ENCODE peak calls at places on chromosomes 4 and X, in ten cellular contexts. One of them, this sample, is unnamed.
A peak's percentile ranks its signal among the peaks of the same experiment; 100 is the strongest.

GRCh38 chrX:107551546-107551945 is 76.8 kb upstream of the PRPS1 start:
- DNase-seq in H9: no peak
- DNase-seq in aorta: no peak
- DNase-seq in CD8-positive, alpha-beta T cell: no peak
- DNase-seq in tibial nerve: no peak
- DNase-seq in heart right ventricle: peak; percentile 14
- DNase-seq in PC-3: no peak
- DNase-seq in RWPE2: no peak
- DNase-seq in colonic mucosa: no peak
- DNase-seq in left ventricle myocardium inferior: peak; percentile 15
- DNase-seq in this sample: no peak

GRCh38 chr4:138616775-138617174 is 374.6 kb upstream of the SLC7A11 start:
- DNase-seq in H9: no peak
- DNase-seq in aorta: no peak
- DNase-seq in CD8-positive, alpha-beta T cell: no peak
- DNase-seq in tibial nerve: no peak
- DNase-seq in heart right ventricle: no peak
- DNase-seq in PC-3: no peak
- DNase-seq in RWPE2: no peak
- DNase-seq in colonic mucosa: no peak
- DNase-seq in left ventricle myocardium inferior: no peak
- DNase-seq in this sample: no peak

GRCh38 chr4:119284876-119285611 is 36.9 kb downstream of the FABP2 start:
- DNase-seq in H9: no peak
- DNase-seq in aorta: no peak
- DNase-seq in CD8-positive, alpha-beta T cell: no peak
- DNase-seq in tibial nerve: no peak
- DNase-seq in heart right ventricle: no peak
- DNase-seq in PC-3: peak; percentile 23
- DNase-seq in RWPE2: no peak
- DNase-seq in colonic mucosa: no peak
- DNase-seq in left ventricle myocardium inferior: no peak
- DNase-seq in this sample: no peak

GRCh38 chrX:87679849-87680248 is 162.2 kb downstream of the KLHL4 start:
- DNase-seq in H9: peak; percentile 75
- DNase-seq in aorta: no peak
- DNase-seq in CD8-positive, alpha-beta T cell: no peak
- DNase-seq in tibial nerve: no peak
- DNase-seq in heart right ventricle: no peak
- DNase-seq in PC-3: no peak
- DNase-seq in RWPE2: no peak
- DNase-seq in colonic mucosa: no peak
- DNase-seq in left ventricle myocardium inferior: no peak
- DNase-seq in this sample: no peak

GRCh38 chr4:76589402-76589801 is 154.4 kb downstream of the SHROOM3 start:
- DNase-seq in H9: peak; percentile 37
- DNase-seq in aorta: no peak
- DNase-seq in CD8-positive, alpha-beta T cell: no peak
- DNase-seq in tibial nerve: no peak
- DNase-seq in heart right ventricle: no peak
- DNase-seq in PC-3: peak; percentile 26
- DNase-seq in RWPE2: no peak
- DNase-seq in colonic mucosa: peak; percentile 68
- DNase-seq in left ventricle myocardium inferior: no peak
- DNase-seq in this sample: no peak

GRCh38 chr4:79584352-79584751 is 176.3 kb upstream of the GK2 start:
- DNase-seq in H9: no peak
- DNase-seq in aorta: no peak
- DNase-seq in CD8-positive, alpha-beta T cell: no peak
- DNase-seq in tibial nerve: no peak
- DNase-seq in heart right ventricle: no peak
- DNase-seq in PC-3: no peak
- DNase-seq in RWPE2: no peak
- DNase-seq in colonic mucosa: no peak
- DNase-seq in left ventricle myocardium inferior: no peak
- DNase-seq in this sample: no peak

GRCh38 chr4:80073362-80074008 is 456 bp upstream of the ANTXR2 start:
- DNase-seq in H9: no peak
- DNase-seq in aorta: no peak
- DNase-seq in CD8-positive, alpha-beta T cell: peak; percentile 33
- DNase-seq in tibial nerve: no peak
- DNase-seq in heart right ventricle: no peak
- DNase-seq in PC-3: no peak
- DNase-seq in RWPE2: no peak
- DNase-seq in colonic mucosa: no peak
- DNase-seq in left ventricle myocardium inferior: no peak
- DNase-seq in this sample: no peak

GRCh38 chrX:144722307-144722706 is 525.0 kb upstream of the SPANXN1 start:
- DNase-seq in H9: peak; percentile 44
- DNase-seq in aorta: no peak
- DNase-seq in CD8-positive, alpha-beta T cell: no peak
- DNase-seq in tibial nerve: no peak
- DNase-seq in heart right ventricle: no peak
- DNase-seq in PC-3: no peak
- DNase-seq in RWPE2: no peak
- DNase-seq in colonic mucosa: no peak
- DNase-seq in left ventricle myocardium inferior: no peak
- DNase-seq in this sample: no peak

GRCh38 chr4:8143392-8144140 is 15.0 kb downstream of the ABLIM2 start:
- DNase-seq in H9: no peak
- DNase-seq in aorta: no peak
- DNase-seq in CD8-positive, alpha-beta T cell: no peak
- DNase-seq in tibial nerve: no peak
- DNase-seq in heart right ventricle: no peak
- DNase-seq in PC-3: no peak
- DNase-seq in RWPE2: no peak
- DNase-seq in colonic mucosa: no peak
- DNase-seq in left ventricle myocardium inferior: no peak
- DNase-seq in this sample: no peak

GRCh38 chr4:83114576-83114975 is at the start of gene PLAC8:
- DNase-seq in H9: no peak
- DNase-seq in aorta: no peak
- DNase-seq in CD8-positive, alpha-beta T cell: peak; percentile 39
- DNase-seq in tibial nerve: no peak
- DNase-seq in heart right ventricle: no peak
- DNase-seq in PC-3: peak; percentile 19
- DNase-seq in RWPE2: no peak
- DNase-seq in colonic mucosa: peak; percentile 77
- DNase-seq in left ventricle myocardium inferior: no peak
- DNase-seq in this sample: no peak

DNA sequence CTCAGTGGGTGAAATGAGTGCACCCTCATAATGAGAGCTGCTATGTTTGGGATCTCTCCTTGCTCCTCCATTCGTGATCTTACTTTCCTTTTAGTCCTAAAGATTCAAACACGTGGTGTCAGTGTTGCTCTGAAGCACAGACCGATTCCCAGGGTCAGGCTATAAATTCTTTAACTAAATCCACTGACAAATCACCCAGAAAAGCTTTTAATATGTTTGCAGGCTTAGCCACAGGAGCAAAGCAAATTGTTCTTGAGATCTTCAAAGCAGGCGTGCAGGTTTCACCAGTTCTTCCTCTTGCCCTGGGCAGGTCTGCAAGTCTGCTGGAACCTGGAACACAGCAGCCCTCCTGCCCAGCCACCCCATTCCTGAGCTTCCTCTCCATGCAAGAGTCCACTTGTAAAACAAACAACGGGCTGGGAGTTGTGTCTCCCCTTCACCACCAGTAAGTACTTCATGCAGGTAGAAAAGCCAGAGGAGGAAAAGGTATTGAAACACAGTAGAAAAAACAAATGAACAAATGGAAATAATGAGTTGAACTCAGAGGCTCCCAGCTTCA is 70.1 kb upstream of the ENPP6 start:
- DNase-seq in H9: peak; percentile 44
- DNase-seq in aorta: no peak
- DNase-seq in CD8-positive, alpha-beta T cell: peak; percentile 8
- DNase-seq in tibial nerve: peak; percentile 25
- DNase-seq in heart right ventricle: no peak
- DNase-seq in PC-3: peak; percentile 73
- DNase-seq in RWPE2: no peak
- DNase-seq in colonic mucosa: peak; percentile 63
- DNase-seq in left ventricle myocardium inferior: no peak
- DNase-seq in this sample: peak; percentile 87
- H3K27ac ChIP-seq in H9: no peak overlapping the region
- H3K27ac ChIP-seq in aorta: no peak overlapping the region
- H3K27ac ChIP-seq in CD8-positive, alpha-beta T cell: no peak overlapping the region
- H3K27ac ChIP-seq in tibial nerve: peak overlapping the region; percentile 50
- H3K27ac ChIP-seq in heart right ventricle: peak overlapping the region; percentile 34
- H3K27ac ChIP-seq in PC-3: peak overlapping the region; percentile 40
- H3K27ac ChIP-seq in RWPE2: no peak overlapping the region
- H3K27ac ChIP-seq in colonic mucosa: peak overlapping the region; percentile 38
- H3K27ac ChIP-seq in left ventricle myocardium inferior: peak overlapping the region; percentile 30
- H3K27ac ChIP-seq in this sample: peak overlapping the region; percentile 16

DNA sequence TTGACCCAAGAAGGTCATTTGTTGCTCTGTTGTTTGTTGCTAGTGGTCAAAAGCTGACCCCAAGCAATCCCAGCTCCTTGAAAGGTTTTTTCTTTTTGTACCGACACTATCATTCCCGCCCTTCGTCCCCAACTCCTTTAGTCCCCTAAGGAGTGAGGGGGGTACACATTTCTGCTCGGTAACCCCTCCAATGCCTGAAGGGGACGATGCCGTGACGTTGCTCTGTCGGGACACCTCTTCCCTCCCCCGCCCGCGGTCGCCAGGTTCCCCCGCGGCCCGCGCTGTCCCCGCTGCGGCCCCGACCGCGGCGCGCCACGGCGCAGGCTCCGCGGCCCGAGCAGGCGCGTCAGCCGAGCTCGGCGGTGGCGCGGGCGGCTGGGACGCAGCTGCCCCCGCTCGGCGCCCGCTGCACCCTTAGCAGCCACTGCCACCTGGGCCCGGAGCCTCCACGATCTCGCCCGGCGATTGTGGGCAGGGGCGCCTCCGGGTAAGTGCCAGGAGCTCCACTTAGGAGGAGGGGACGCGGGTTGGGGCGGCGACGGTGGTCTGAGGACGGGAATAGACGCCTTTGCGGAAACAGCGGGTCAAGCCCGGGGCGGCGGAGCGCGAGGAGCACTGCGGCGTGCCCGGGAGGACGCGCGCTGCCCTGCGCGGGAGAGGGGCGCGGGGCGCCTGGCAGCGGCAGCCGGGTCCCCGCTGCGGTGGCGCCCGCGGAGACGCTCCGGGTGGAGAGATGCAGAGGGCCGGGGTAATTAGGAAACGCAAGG is at the start of gene GLRB:
- DNase-seq in H9: peak; percentile 53
- DNase-seq in aorta: peak; percentile 57
- DNase-seq in CD8-positive, alpha-beta T cell: no peak
- DNase-seq in tibial nerve: no peak
- DNase-seq in heart right ventricle: peak; percentile 26
- DNase-seq in PC-3: peak; percentile 38
- DNase-seq in RWPE2: no peak
- DNase-seq in colonic mucosa: no peak
- DNase-seq in left ventricle myocardium inferior: peak; percentile 24
- DNase-seq in this sample: no peak
- H3K27me3 ChIP-seq in H9: peaks cover 5% of the 10 kb centered on the region
- H3K27me3 ChIP-seq in aorta: no peaks in the 10 kb centered on the region
- H3K27me3 ChIP-seq in CD8-positive, alpha-beta T cell: no peaks in the 10 kb centered on the region
- H3K27me3 ChIP-seq in tibial nerve: no peaks in the 10 kb centered on the region
- H3K27me3 ChIP-seq in heart right ventricle: peaks cover 9% of the 10 kb centered on the region
- H3K27me3 ChIP-seq in PC-3: no peaks in the 10 kb centered on the region
- H3K27me3 ChIP-seq in RWPE2: no peaks in the 10 kb centered on the region
- H3K27me3 ChIP-seq in colonic mucosa: peaks cover 5% of the 10 kb centered on the region
- H3K27me3 ChIP-seq in left ventricle myocardium inferior: peaks cover 10% of the 10 kb centered on the region
- H3K27me3 ChIP-seq in this sample: no peaks in the 10 kb centered on the region

GRCh38 chr4:10097906-10098769 is 18.5 kb downstream of the WDR1 start:
- DNase-seq in H9: no peak
- DNase-seq in aorta: no peak
- DNase-seq in CD8-positive, alpha-beta T cell: no peak
- DNase-seq in tibial nerve: no peak
- DNase-seq in heart right ventricle: no peak
- DNase-seq in PC-3: no peak
- DNase-seq in RWPE2: no peak
- DNase-seq in colonic mucosa: no peak
- DNase-seq in left ventricle myocardium inferior: no peak
- DNase-seq in this sample: no peak

GRCh38 chr4:10096976-10097330 is 19.6 kb downstream of the WDR1 start:
- DNase-seq in H9: no peak
- DNase-seq in aorta: no peak
- DNase-seq in CD8-positive, alpha-beta T cell: no peak
- DNase-seq in tibial nerve: no peak
- DNase-seq in heart right ventricle: no peak
- DNase-seq in PC-3: no peak
- DNase-seq in RWPE2: no peak
- DNase-seq in colonic mucosa: no peak
- DNase-seq in left ventricle myocardium inferior: no peak
- DNase-seq in this sample: no peak

GRCh38 chr4:10100734-10101216 is 15.8 kb downstream of the WDR1 start:
- DNase-seq in H9: no peak
- DNase-seq in aorta: peak; percentile 86
- DNase-seq in CD8-positive, alpha-beta T cell: no peak
- DNase-seq in tibial nerve: no peak
- DNase-seq in heart right ventricle: no peak
- DNase-seq in PC-3: no peak
- DNase-seq in RWPE2: no peak
- DNase-seq in colonic mucosa: peak; percentile 45
- DNase-seq in left ventricle myocardium inferior: no peak
- DNase-seq in this sample: no peak

GRCh38 chr4:10099521-10100325 is 16.9 kb downstream of the WDR1 start:
- DNase-seq in H9: no peak
- DNase-seq in aorta: no peak
- DNase-seq in CD8-positive, alpha-beta T cell: no peak
- DNase-seq in tibial nerve: no peak
- DNase-seq in heart right ventricle: no peak
- DNase-seq in PC-3: no peak
- DNase-seq in RWPE2: no peak
- DNase-seq in colonic mucosa: no peak
- DNase-seq in left ventricle myocardium inferior: no peak
- DNase-seq in this sample: no peak

GRCh38 chr4:10098770-10099139 is 17.8 kb downstream of the WDR1 start:
- DNase-seq in H9: no peak
- DNase-seq in aorta: no peak
- DNase-seq in CD8-positive, alpha-beta T cell: no peak
- DNase-seq in tibial nerve: no peak
- DNase-seq in heart right ventricle: no peak
- DNase-seq in PC-3: peak; percentile 36
- DNase-seq in RWPE2: no peak
- DNase-seq in colonic mucosa: no peak
- DNase-seq in left ventricle myocardium inferior: no peak
- DNase-seq in this sample: no peak
- H3K4me1 ChIP-seq in H9: no peaks in the 10 kb centered on the region
- H3K4me1 ChIP-seq in aorta: peaks cover 5% of the 10 kb centered on the region
- H3K4me1 ChIP-seq in CD8-positive, alpha-beta T cell: peaks cover 97% of the 10 kb centered on the region
- H3K4me1 ChIP-seq in tibial nerve: peaks cover 74% of the 10 kb centered on the region
- H3K4me1 ChIP-seq in heart right ventricle: peaks cover 79% of the 10 kb centered on the region
- H3K4me1 ChIP-seq in PC-3: peaks cover 45% of the 10 kb centered on the region
- H3K4me1 ChIP-seq in RWPE2: peaks cover 50% of the 10 kb centered on the region
- H3K4me1 ChIP-seq in colonic mucosa: peaks cover 5% of the 10 kb centered on the region
- H3K4me1 ChIP-seq in left ventricle myocardium inferior: peaks cover 94% of the 10 kb centered on the region
- H3K4me1 ChIP-seq in this sample: peaks cover 95% of the 10 kb centered on the region

DNA sequence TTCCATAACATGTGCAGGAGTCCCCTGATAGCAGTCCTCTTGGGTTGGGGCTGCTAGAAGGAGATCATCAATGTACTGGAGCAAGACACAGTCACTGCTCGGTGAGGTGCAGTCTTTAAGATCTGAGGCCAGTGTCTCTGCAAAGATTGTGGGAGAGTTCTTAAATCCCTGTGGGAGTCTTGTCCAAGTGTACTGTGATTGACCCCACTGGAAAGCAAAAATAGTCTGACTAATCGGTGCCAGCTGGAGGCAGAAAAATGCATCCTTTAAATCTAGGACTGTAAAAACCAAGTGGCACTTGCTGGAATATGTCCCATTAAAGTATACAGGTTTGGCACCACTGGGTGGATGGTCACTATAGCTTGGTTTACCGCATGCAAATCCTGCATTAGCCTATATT is 31.1 kb downstream of the SULT1E1 start:
- DNase-seq in H9: no peak
- DNase-seq in aorta: no peak
- DNase-seq in CD8-positive, alpha-beta T cell: no peak
- DNase-seq in tibial nerve: no peak
- DNase-seq in heart right ventricle: no peak
- DNase-seq in PC-3: no peak
- DNase-seq in RWPE2: no peak
- DNase-seq in colonic mucosa: no peak
- DNase-seq in left ventricle myocardium inferior: no peak
- DNase-seq in this sample: no peak
- H3K27ac ChIP-seq in H9: no peak overlapping the region
- H3K27ac ChIP-seq in aorta: no peak overlapping the region
- H3K27ac ChIP-seq in CD8-positive, alpha-beta T cell: no peak overlapping the region
- H3K27ac ChIP-seq in tibial nerve: no peak overlapping the region
- H3K27ac ChIP-seq in heart right ventricle: no peak overlapping the region
- H3K27ac ChIP-seq in PC-3: no peak overlapping the region
- H3K27ac ChIP-seq in RWPE2: no peak overlapping the region
- H3K27ac ChIP-seq in colonic mucosa: no peak overlapping the region
- H3K27ac ChIP-seq in left ventricle myocardium inferior: no peak overlapping the region
- H3K27ac ChIP-seq in this sample: no peak overlapping the region

This sample was measured in vagina.